ENCODE peak calls at places on chromosomes 1 and 21, in seven cellular contexts. F is sigmoid colon, R is GM12892, Y is heart left ventricle, D is H54, T is esophagus muscularis mucosa, V is adrenal gland. H is an unnamed sample.

GRCh38 chr21:17371470-17371869 is 141.4 kb upstream of the CXADR start:
- DNase-seq in F (no peak), R (no peak), Y (no peak), D (peak), T (no peak), V (no peak), H (no peak)

GRCh38 chr1:199551967-199552565 is 475.4 kb upstream of the NR5A2 start:
- DNase-seq in F (no peak), R (no peak), Y (no peak), D (peak), T (no peak), V (peak), H (no peak)

GRCh38 chr1:76764638-76765572 is 102.4 kb upstream of the ST6GALNAC5 start:
- DNase-seq in F (no peak), R (no peak), Y (no peak), D (no peak), T (no peak), V (no peak), H (no peak)

GRCh38 chr1:187270256-187270655 is 441.5 kb downstream of the PLA2G4A start:
- DNase-seq in F (no peak), R (no peak), Y (no peak), D (no peak), T (no peak), V (no peak), H (no peak)

GRCh38 chr1:17347769-17348592 is 24.0 kb upstream of the PADI6 start:
- DNase-seq in F (peak), R (no peak), Y (no peak), D (peak), T (no peak), V (no peak), H (peak)

GRCh38 chr1:5389101-5389885 is 602.9 kb downstream of the NPHP4 start:
- DNase-seq in F (no peak), R (no peak), Y (no peak), D (no peak), T (no peak), V (no peak), H (peak)

GRCh38 chr21:34073749-34074282 is 438 bp downstream of the MRPS6 start:
- DNase-seq in F (peak), R (peak), Y (peak), D (peak), T (no peak), V (peak), H (no peak)

GRCh38 chr21:35203093-35204021 is 154.3 kb upstream of the RUNX1 start:
- DNase-seq in F (no peak), R (no peak), Y (peak), D (no peak), T (no peak), V (no peak), H (no peak)

GRCh38 chr1:218557731-218558130 is 212.6 kb downstream of the TGFB2 start:
- DNase-seq in F (peak), R (no peak), Y (peak), D (no peak), T (no peak), V (no peak), H (no peak)

GRCh38 chr1:234608720-234609527 is 1.1 kb downstream of the IRF2BP2 start:
- DNase-seq in F (peak), R (no peak), Y (peak), D (no peak), T (no peak), V (peak), H (peak)

GRCh38 chr1:84960371-84960770 is 36.5 kb downstream of the MCOLN2 start:
- DNase-seq in F (no peak), R (no peak), Y (no peak), D (no peak), T (peak), V (no peak), H (no peak)

GRCh38 chr1:187491082-187491720 is 662.5 kb downstream of the PLA2G4A start:
- DNase-seq in F (no peak), R (no peak), Y (no peak), D (no peak), T (no peak), V (no peak), H (no peak)

GRCh38 chr1:174224641-174225040 is 65.3 kb downstream of the RABGAP1L start:
- DNase-seq in F (no peak), R (no peak), Y (no peak), D (no peak), T (no peak), V (no peak), H (no peak)

GRCh38 chr1:10825592-10825991 is 29.1 kb upstream of the CASZ1 start:
- DNase-seq in F (no peak), R (no peak), Y (no peak), D (no peak), T (no peak), V (no peak), H (no peak)

GRCh38 chr1:147821883-147822282 is 61.5 kb upstream of the GJA5 start:
- DNase-seq in F (peak), R (no peak), Y (peak), D (no peak), T (no peak), V (peak), H (no peak)

GRCh38 chr1:59768752-59769411 is 45.9 kb upstream of the HOOK1 start:
- DNase-seq in F (no peak), R (no peak), Y (no peak), D (no peak), T (no peak), V (no peak), H (no peak)

GRCh38 chr21:36784942-36785341 is 86.0 kb downstream of the SIM2 start:
- DNase-seq in F (no peak), R (no peak), Y (peak), D (no peak), T (no peak), V (no peak), H (no peak)

GRCh38 chr21:45140346-45140940 is 66.1 kb downstream of the ADARB1 start:
- DNase-seq in F (peak), R (peak), Y (peak), D (peak), T (no peak), V (peak), H (peak)

GRCh38 chr1:205610036-205610435 is 21.8 kb downstream of the ELK4 start:
- DNase-seq in F (no peak), R (no peak), Y (no peak), D (no peak), T (no peak), V (no peak), H (no peak)

GRCh38 chr1:206551985-206552325 is 44.6 kb downstream of the RASSF5 start:
- DNase-seq in F (no peak), R (no peak), Y (no peak), D (no peak), T (no peak), V (no peak), H (peak)

GRCh38 chr1:204337583-204337982 is 22.1 kb downstream of the PLEKHA6 start:
- DNase-seq in F (no peak), R (no peak), Y (no peak), D (no peak), T (no peak), V (no peak), H (no peak)

GRCh38 chr1:32759997-32760623 is 57.0 kb downstream of the YARS1 start:
- DNase-seq in F (no peak), R (no peak), Y (no peak), D (peak), T (no peak), V (peak), H (peak)

GRCh38 chr1:204410764-204411450 is 710 bp downstream of the PPP1R15B start:
- DNase-seq in F (peak), R (peak), Y (peak), D (peak), T (no peak), V (peak), H (peak)

GRCh38 chr1:162235261-162235780 is 141.3 kb downstream of the SPATA46 start:
- DNase-seq in F (no peak), R (no peak), Y (no peak), D (no peak), T (no peak), V (peak), H (no peak)

GRCh38 chr1:19688041-19688842 is 23.6 kb downstream of the HTR6 start:
- DNase-seq in F (no peak), R (no peak), Y (no peak), D (no peak), T (no peak), V (no peak), H (peak)

GRCh38 chr1:223827193-223827663 is 18.5 kb downstream of the TP53BP2 start:
- DNase-seq in F (no peak), R (no peak), Y (no peak), D (no peak), T (no peak), V (no peak), H (no peak)

GRCh38 chr1:172451002-172451443 is 7.2 kb upstream of the PIGC start:
- DNase-seq in F (no peak), R (no peak), Y (no peak), D (no peak), T (no peak), V (peak), H (peak)

GRCh38 chr1:197471248-197472035 is 203.4 kb downstream of the CRB1 start:
- DNase-seq in F (no peak), R (no peak), Y (no peak), D (no peak), T (no peak), V (no peak), H (no peak)

GRCh38 chr1:23441446-23442148 is 17.0 kb upstream of the TCEA3 start:
- DNase-seq in F (no peak), R (no peak), Y (no peak), D (no peak), T (no peak), V (no peak), H (no peak)
- TF ChIP-seq POLR2A in F (no peak), R (no peak), Y (no peak), D (no peak), T (no peak), V (no peak), H (no peak)

GRCh38 chr1:57724535-57724934 is 300.7 kb upstream of the DAB1 start:
- DNase-seq in F (no peak), R (no peak), Y (no peak), D (no peak), T (no peak), V (no peak), H (no peak)

GRCh38 chr1:57722285-57722978 is 298.6 kb upstream of the DAB1 start:
- DNase-seq in F (no peak), R (no peak), Y (no peak), D (no peak), T (no peak), V (no peak), H (no peak)

GRCh38 chr1:57719274-57719673 is 295.4 kb upstream of the DAB1 start:
- DNase-seq in F (no peak), R (no peak), Y (no peak), D (no peak), T (no peak), V (no peak), H (no peak)
- TF ChIP-seq POLR2A in F (no peak), R (no peak), Y (no peak), D (no peak), T (no peak), V (no peak), H (no peak)

GRCh38 chr1:30872033-30872947 is 36.3 kb downstream of the SDC3 start:
- DNase-seq in F (no peak), R (no peak), Y (no peak), D (no peak), T (no peak), V (no peak), H (no peak)
- TF ChIP-seq POLR2A in F (no peak), R (no peak), Y (no peak), D (no peak), T (no peak), V (no peak), H (no peak)

GRCh38 chr1:169367686-169368405 is at the start of the genes BLZF1 and NME7:
- DNase-seq in F (peak), R (peak), Y (peak), D (peak), T (peak), V (peak), H (peak)
- TF ChIP-seq POLR2A in F (peak), R (peak), Y (no peak), D (peak), T (no peak), V (no peak), H (no peak)

GRCh38 chr1:226871047-226871365 is 590 bp downstream of the PSEN2 start:
- DNase-seq in F (no peak), R (no peak), Y (no peak), D (no peak), T (no peak), V (no peak), H (no peak)

GRCh38 chr1:226871636-226872327 is 1.4 kb downstream of the PSEN2 start:
- DNase-seq in F (no peak), R (no peak), Y (no peak), D (no peak), T (peak), V (no peak), H (no peak)

GRCh38 chr1:226868726-226869125 is 1.7 kb upstream of the PSEN2 start:
- DNase-seq in F (no peak), R (no peak), Y (no peak), D (no peak), T (no peak), V (no peak), H (no peak)

GRCh38 chr1:226870026-226870322 is 442 bp upstream of the PSEN2 start:
- DNase-seq in F (no peak), R (no peak), Y (no peak), D (no peak), T (peak), V (no peak), H (no peak)

DNA sequence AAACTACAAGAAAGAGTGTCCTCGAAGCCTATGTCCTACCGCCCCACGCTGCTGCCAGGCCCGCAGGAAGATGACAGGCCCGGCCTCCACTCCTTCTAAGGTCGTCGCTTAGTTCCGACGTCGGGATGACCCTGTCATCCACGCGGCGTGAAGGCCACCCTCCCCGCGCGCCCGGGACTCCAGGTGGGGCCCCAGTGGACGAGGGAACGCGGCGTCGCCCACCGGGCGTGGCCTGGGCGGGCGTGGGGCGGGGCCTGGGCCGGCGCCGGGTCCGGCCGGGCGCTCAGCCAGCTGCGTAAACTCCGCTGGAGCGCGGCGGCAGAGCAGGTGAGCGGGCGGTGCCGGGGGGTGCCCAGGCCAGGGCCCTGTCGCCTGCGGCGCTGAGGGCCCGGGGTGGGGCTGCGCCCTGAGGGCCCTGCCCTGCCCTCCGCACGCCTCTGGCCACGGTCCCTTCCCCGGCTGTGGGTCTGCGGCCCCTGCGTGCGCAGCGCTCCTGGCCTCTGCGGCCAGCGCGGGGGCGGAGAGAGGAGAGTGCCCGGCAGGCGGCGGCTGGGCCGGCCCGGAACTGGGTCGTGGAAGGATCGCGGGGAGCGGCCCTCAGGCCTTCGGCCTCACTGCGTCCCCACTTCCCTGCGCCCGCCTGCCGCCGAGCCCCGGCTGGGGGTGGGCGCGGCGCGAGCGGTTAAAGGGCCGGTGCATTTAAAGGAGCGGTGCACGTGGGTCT is at the start of gene PSEN2:
- DNase-seq in F (peak), R (peak), Y (peak), D (peak), T (peak), V (peak), H (peak)
- TF ChIP-seq POLR2A in F (no peak), R (peak), Y (no peak), D (peak), T (no peak), V (peak), H (peak)

GRCh38 chr1:109136766-109137165 is 22.9 kb downstream of the ELAPOR1 start:
- DNase-seq in F (no peak), R (no peak), Y (no peak), D (no peak), T (no peak), V (no peak), H (no peak)

GRCh38 chr1:109140384-109140783 is 26.5 kb downstream of the ELAPOR1 start:
- DNase-seq in F (no peak), R (no peak), Y (no peak), D (no peak), T (no peak), V (no peak), H (no peak)

GRCh38 chr1:109135940-109136339 is 22.0 kb downstream of the ELAPOR1 start:
- DNase-seq in F (no peak), R (no peak), Y (no peak), D (no peak), T (no peak), V (no peak), H (no peak)

GRCh38 chr1:109134423-109134822 is 20.5 kb downstream of the ELAPOR1 start:
- DNase-seq in F (no peak), R (no peak), Y (no peak), D (no peak), T (no peak), V (no peak), H (no peak)

GRCh38 chr1:109137959-109138757 is 24.2 kb downstream of the ELAPOR1 start:
- DNase-seq in F (no peak), R (no peak), Y (no peak), D (no peak), T (no peak), V (no peak), H (no peak)
- TF ChIP-seq POLR2A in F (no peak), R (no peak), Y (no peak), D (no peak), T (no peak), V (no peak), H (peak)

DNA sequence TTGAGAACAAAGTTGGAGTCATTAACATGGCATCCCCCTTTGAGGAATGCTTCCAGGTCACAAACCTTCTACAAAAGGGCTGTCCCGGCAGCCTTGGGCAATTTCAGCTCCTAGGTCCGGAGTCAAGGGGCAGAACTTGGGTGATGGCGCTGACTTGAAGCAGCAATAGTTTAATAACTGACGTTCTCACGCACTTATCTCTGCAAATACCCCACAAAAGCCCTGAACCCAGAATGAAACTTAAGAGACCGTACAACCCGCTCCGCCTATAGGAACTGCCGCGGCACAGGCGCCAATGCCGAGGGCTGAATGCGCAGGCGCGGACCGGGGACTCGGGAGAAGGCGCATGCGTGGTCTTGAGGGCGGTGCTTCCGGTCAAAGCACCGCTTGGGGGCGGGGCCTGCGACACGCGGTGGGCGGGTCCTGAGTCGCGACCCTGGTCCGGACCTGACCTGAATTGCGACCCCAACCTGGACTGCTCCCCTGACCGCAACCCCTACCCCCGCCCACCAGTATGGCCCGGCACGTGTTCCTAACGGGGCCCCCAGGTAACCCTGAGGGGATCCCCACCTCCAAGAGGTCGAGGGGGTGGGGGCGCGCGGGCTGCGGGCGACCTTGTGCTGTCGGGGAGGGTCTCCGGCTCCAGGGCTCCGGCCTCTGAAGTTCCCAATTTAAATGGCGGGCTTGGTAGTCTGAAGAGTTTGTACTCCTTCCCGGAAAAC is at the start of gene NTPCR:
- DNase-seq in F (peak), R (peak), Y (peak), D (peak), T (peak), V (peak), H (peak)
- TF ChIP-seq POLR2A in F (no peak), R (peak), Y (no peak), D (peak), T (no peak), V (peak), H (peak)

GRCh38 chr1:115499253-115499652 is 142.5 kb upstream of the VANGL1 start:
- DNase-seq in F (no peak), R (no peak), Y (no peak), D (no peak), T (no peak), V (no peak), H (no peak)

GRCh38 chr1:115506523-115507255 is 135.1 kb upstream of the VANGL1 start:
- DNase-seq in F (no peak), R (no peak), Y (no peak), D (no peak), T (no peak), V (no peak), H (no peak)

GRCh38 chr1:115505157-115505571 is 136.6 kb upstream of the VANGL1 start:
- DNase-seq in F (no peak), R (no peak), Y (no peak), D (no peak), T (no peak), V (no peak), H (no peak)

GRCh38 chr1:115496904-115497527 is 144.8 kb upstream of the VANGL1 start:
- DNase-seq in F (no peak), R (no peak), Y (no peak), D (peak), T (peak), V (no peak), H (no peak)

GRCh38 chr1:115501476-115501875 is 140.3 kb upstream of the VANGL1 start:
- DNase-seq in F (no peak), R (no peak), Y (no peak), D (no peak), T (no peak), V (no peak), H (no peak)
- TF ChIP-seq POLR2A in F (no peak), R (no peak), Y (no peak), D (no peak), T (no peak), V (no peak), H (no peak)

DNA sequence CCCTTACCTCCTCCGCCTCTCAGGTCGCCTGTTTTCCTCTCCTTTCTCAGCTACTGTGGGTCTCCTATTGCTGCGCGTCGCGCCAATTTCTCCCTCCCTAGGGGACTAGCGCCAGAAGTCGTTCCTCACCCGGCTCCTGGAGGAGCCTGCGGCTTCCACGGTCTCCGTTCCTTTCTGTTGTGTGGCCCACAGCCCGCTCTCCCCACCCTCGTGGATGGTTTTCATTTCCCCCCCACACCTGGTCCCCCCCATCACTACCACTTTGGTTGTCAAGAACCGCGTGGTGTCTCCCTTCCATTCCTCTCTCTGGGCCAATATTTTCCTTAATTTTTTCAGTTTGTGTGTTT is 525 bp downstream of the CNST start:
- DNase-seq in F (no peak), R (peak), Y (no peak), D (no peak), T (no peak), V (no peak), H (peak)
- TF ChIP-seq POLR2A in F (no peak), R (no peak), Y (no peak), D (no peak), T (no peak), V (no peak), H (no peak)

GRCh38 chr1:116754203-116754977 is at the start of gene CD2:
- DNase-seq in F (no peak), R (no peak), Y (no peak), D (no peak), T (no peak), V (no peak), H (peak)
- TF ChIP-seq POLR2A in F (no peak), R (no peak), Y (no peak), D (no peak), T (no peak), V (no peak), H (peak)

H was measured in Peyer's patch.